ENCODE peak calls at places on chromosomes 5 and 9, in seven cellular contexts. F is neural crest cell, H is fibroblast of mammary gland, P is left ventricle myocardium inferior, J is GM13977, N is ovary, D is heart left ventricle. A is an unnamed sample.

GRCh38 chr5:120684213-120684612 is 220.1 kb downstream of the PRR16 start:
- DNase-seq in D (no peak), N (no peak), H (peak), J (no peak), F (no peak), P (no peak), A (no peak)

GRCh38 chr5:132446621-132447020 is 44.0 kb downstream of the IRF1 start:
- DNase-seq in J (no peak), H (peak), P (peak), F (no peak), D (peak), N (peak), A (no peak)

GRCh38 chr9:97809666-97810344 is 43.2 kb upstream of the FOXE1 start:
- DNase-seq in H (no peak), J (no peak), N (no peak), D (no peak), P (no peak), F (no peak), A (no peak)

GRCh38 chr9:76297721-76298239 is 96.4 kb downstream of the RFK start:
- DNase-seq in F (no peak), N (peak), P (peak), D (peak), H (peak), J (no peak), A (peak)

GRCh38 chr9:76687861-76688374 is 76.3 kb upstream of the PCA3 start:
- DNase-seq in F (no peak), J (no peak), D (no peak), H (peak), N (no peak), P (no peak), A (no peak)

GRCh38 chr9:77883846-77884771 is 147.5 kb downstream of the GNAQ start:
- DNase-seq in J (no peak), D (no peak), N (no peak), P (no peak), F (no peak), H (peak), A (no peak)

GRCh38 chr5:150599917-150600511 is 40.4 kb upstream of the SYNPO start:
- DNase-seq in D (peak), N (peak), F (no peak), P (peak), H (peak), J (no peak), A (no peak)

GRCh38 chr5:80884851-80885697 is 75.1 kb upstream of the RASGRF2 start:
- DNase-seq in N (no peak), H (peak), P (no peak), F (no peak), D (no peak), J (no peak), A (no peak)

GRCh38 chr5:149777382-149777781 is 47.3 kb downstream of the PPARGC1B start:
- DNase-seq in F (no peak), N (no peak), D (peak), J (no peak), H (no peak), P (peak), A (peak)

GRCh38 chr9:72022846-72023245 is 37.6 kb downstream of the C9orf57 start:
- DNase-seq in H (peak), J (no peak), F (no peak), D (no peak), N (no peak), P (no peak), A (no peak)

GRCh38 chr5:59003124-59003523 is 420.2 kb downstream of the RAB3C start:
- DNase-seq in F (no peak), N (no peak), J (no peak), D (no peak), H (no peak), P (no peak), A (no peak)

GRCh38 chr9:110808599-110808980 is 140.0 kb downstream of the MUSK start:
- DNase-seq in D (no peak), N (no peak), J (peak), P (no peak), H (no peak), F (no peak), A (no peak)

GRCh38 chr9:120337131-120337530 is 242.8 kb downstream of the CDK5RAP2 start:
- DNase-seq in D (no peak), N (no peak), P (no peak), H (no peak), F (no peak), J (no peak), A (no peak)

GRCh38 chr9:120336021-120336752 is 243.8 kb downstream of the CDK5RAP2 start:
- DNase-seq in F (no peak), N (no peak), D (no peak), J (no peak), H (peak), P (no peak), A (no peak)

GRCh38 chr9:120336753-120337090 is 243.2 kb downstream of the CDK5RAP2 start:
- DNase-seq in N (no peak), H (no peak), F (no peak), J (no peak), D (no peak), P (no peak), A (no peak)

GRCh38 chr9:120343416-120343815 is 236.6 kb downstream of the CDK5RAP2 start:
- DNase-seq in H (no peak), N (no peak), D (no peak), J (no peak), P (no peak), F (no peak), A (no peak)

DNA sequence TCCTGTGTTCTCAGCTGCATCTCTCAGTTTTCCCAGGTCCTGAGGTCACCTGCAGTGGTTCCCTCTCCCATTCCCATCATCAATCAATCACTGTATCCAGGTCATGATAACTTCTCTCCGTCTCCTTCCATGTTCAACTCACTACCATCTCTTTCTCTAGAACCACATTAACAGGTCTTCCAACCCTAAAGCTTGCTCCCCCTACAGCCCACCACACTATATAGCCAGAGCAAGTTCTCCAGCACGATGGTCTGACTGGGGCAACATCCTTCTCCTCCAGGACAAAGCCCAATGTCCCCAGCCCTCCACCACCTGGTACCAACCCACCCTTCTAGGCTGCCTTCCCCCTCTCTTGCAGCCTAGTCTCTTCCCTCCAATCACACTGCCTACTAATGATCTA is 241.6 kb downstream of the CDK5RAP2 start:
- DNase-seq in N (no peak), H (no peak), J (no peak), D (no peak), P (no peak), F (no peak), A (no peak)
- TF ChIP-seq CTCF in N (no peak), H (no peak), J (no peak), D (no peak), P (no peak), F (no peak), A (no peak)

DNA sequence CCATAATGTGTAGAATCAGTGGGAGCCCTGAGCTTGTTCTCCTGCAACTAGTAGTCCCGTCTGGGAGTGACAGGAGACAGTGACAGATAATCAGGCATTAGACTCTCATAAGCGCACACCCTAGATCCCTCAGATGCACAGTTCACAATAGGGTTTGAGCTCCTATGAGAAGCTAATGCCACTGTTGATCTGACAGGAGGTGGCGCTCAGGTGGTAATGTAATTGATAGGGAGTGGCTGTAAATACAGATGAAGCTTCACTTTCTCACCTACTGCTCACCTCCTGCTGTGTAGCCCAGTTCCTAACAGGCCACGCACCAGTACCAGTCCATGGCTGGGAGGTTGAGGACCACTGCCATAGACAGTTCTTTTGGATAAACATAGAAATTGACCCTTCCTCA is 188.7 kb downstream of the ROR2 start:
- DNase-seq in P (no peak), F (no peak), D (no peak), J (no peak), H (no peak), N (no peak), A (no peak)
- TF ChIP-seq CTCF in P (no peak), F (no peak), D (no peak), J (no peak), H (no peak), N (no peak), A (no peak)

DNA sequence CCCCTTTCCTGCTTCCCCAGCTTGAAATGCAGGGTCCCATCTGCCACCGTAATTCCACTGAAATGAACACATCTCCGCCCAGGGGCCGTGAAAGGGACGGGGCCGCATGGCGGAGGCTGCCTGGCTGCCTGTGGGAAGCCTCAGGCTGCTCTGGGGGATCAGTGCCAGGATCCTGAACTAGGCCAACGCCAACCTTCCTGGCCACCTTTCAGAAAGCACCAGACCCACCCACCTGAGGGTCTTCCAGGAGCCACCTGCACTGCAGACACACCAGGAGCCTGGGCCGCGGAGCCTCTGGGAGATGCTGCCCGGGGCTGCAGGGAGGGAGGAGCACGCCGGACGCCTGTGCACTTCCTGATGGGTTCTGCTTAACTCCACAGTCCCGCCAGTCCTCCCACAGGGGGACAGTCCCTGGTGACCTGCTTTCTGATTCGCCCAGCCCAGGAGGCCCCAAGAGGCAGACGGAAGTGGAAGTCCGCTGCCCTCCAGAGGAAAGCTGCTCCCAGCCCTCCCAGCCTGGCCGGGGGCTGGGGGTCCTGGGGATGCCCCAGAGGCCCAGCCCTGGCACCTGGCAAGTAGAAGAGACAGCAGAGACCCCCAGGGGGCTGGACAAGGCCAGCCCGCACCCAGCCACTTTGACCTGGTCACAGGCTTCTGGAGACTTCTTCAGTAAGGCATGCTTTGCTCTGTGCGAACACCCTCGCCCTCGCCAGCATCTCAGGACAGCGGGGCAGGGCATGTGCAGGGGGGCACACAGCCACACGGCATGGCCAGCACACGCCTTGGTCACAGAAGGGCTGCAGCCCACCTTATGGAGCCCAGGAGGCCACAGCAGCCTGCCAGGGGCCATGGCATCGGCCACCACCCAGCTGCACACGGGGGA is at the start of gene CARD9:
- DNase-seq in F (no peak), N (no peak), P (peak), J (peak), D (no peak), H (no peak), A (no peak)
- TF ChIP-seq CTCF in F (no peak), N (no peak), P (no peak), J (no peak), D (no peak), H (no peak), A (no peak)

GRCh38 chr9:306907-307306 is 92.2 kb downstream of the DOCK8 start:
- DNase-seq in H (no peak), J (no peak), D (no peak), N (no peak), F (no peak), P (no peak), A (no peak)
- TF ChIP-seq CTCF in H (no peak), J (peak), D (no peak), N (no peak), F (no peak), P (no peak), A (no peak)

GRCh38 chr5:52786937-52787599 is 648 bp upstream of the ITGA1 start:
- DNase-seq in F (no peak), D (no peak), P (no peak), J (peak), N (no peak), H (peak), A (no peak)
- TF ChIP-seq CTCF in F (no peak), D (peak), P (peak), J (peak), N (no peak), H (peak), A (no peak)

DNA sequence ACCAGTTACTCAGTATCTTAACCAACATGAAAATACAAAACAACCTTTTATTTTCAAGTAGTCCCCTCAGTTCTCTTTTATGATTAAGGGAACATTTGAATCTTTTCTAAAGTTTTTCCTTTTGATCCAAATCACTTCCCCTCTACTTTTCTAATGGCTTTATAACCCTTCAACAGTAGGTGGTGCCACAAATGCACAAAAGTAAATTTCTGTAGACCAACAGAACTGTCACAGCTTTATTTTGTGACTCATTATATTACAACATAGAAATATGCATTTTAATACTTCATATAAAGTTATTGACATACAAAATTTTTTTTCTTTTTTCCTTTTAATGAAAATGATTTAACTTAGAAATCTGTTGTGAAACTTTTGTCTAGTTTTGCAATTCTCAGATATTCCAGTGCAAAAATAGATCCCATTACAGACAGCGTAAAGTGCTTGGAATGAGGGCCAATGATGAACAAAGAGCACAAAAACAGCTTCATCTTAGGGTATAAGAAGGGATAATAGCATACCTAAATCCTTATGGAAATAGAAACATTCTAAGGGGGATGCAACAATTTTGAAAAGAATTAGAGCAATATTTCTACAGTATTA is 17.0 kb downstream of the NIPSNAP3B start:
- DNase-seq in H (peak), F (no peak), D (no peak), N (no peak), J (peak), P (no peak), A (no peak)
- TF ChIP-seq CTCF in H (peak), F (peak), D (peak), N (no peak), J (peak), P (peak), A (peak)

GRCh38 chr9:69157751-69158466 is 16.2 kb upstream of the TJP2 start:
- DNase-seq in F (no peak), H (peak), D (no peak), N (no peak), J (no peak), P (no peak), A (no peak)
- TF ChIP-seq CTCF in F (no peak), H (peak), D (peak), N (no peak), J (peak), P (peak), A (no peak)